ENCODE peak calls at places on chromosomes 7 and 10, in five cellular contexts. T is ascending aorta, F is H4, X is hepatic stellate cell, V is amniotic stem cell. Z is an unnamed sample.

GRCh38 chr10:94524146-94524545 is 21.4 kb upstream of the HELLS start:
- DNase-seq in T (no peak), V (no peak), F (peak), X (no peak), Z (peak)

GRCh38 chr7:84677386-84677785 is 482.8 kb upstream of the SEMA3A start:
- DNase-seq in F (no peak), V (no peak), X (no peak), T (no peak), Z (no peak)

GRCh38 chr7:90726623-90727022 is 130.5 kb downstream of the CDK14 start:
- DNase-seq in T (no peak), F (peak), X (no peak), V (no peak), Z (peak)

GRCh38 chr10:93186631-93187030 is 112.9 kb downstream of the CYP26A1 start:
- DNase-seq in F (peak), T (no peak), X (no peak), V (no peak), Z (no peak)

GRCh38 chr10:52617346-52617745 is 155.2 kb downstream of the MBL2 start:
- DNase-seq in V (no peak), F (no peak), X (no peak), T (no peak), Z (no peak)

GRCh38 chr7:149285581-149285975 is 23.6 kb downstream of the ZNF783 start:
- DNase-seq in F (no peak), T (no peak), X (peak), V (no peak), Z (no peak)

GRCh38 chr10:78619244-78619851 is 449.4 kb upstream of the ZMIZ1 start:
- DNase-seq in X (no peak), V (no peak), T (peak), F (no peak), Z (no peak)

GRCh38 chr10:122222638-122223037 is 48.5 kb upstream of the BTBD16 start:
- DNase-seq in T (no peak), X (no peak), F (no peak), V (no peak), Z (no peak)

GRCh38 chr10:31700222-31700621 is 228.4 kb downstream of the ARHGAP12 start:
- DNase-seq in T (no peak), X (no peak), F (no peak), V (no peak), Z (no peak)

GRCh38 chr10:3278771-3279170 is 106.2 kb upstream of the PITRM1 start:
- DNase-seq in F (no peak), V (no peak), X (no peak), T (no peak), Z (no peak)

GRCh38 chr10:73263948-73264347 is 11.5 kb upstream of the MRPS16 start:
- DNase-seq in X (no peak), T (no peak), V (no peak), F (no peak), Z (peak)

GRCh38 chr7:48041665-48041995 is 6.3 kb downstream of the C7orf57 start:
- DNase-seq in V (peak), T (no peak), F (peak), X (peak), Z (peak)

GRCh38 chr10:21166557-21167287 is 269.6 kb upstream of the NEBL start:
- DNase-seq in T (no peak), V (no peak), F (no peak), X (no peak), Z (no peak)

GRCh38 chr7:13879994-13880686 is 109.3 kb downstream of the ETV1 start:
- DNase-seq in T (no peak), X (peak), V (peak), F (peak), Z (peak)

GRCh38 chr10:110443239-110444008 is 54.3 kb upstream of the DUSP5 start:
- DNase-seq in X (no peak), V (no peak), F (no peak), T (peak), Z (no peak)

GRCh38 chr10:79144341-79145173 is 75.8 kb downstream of the ZMIZ1 start:
- DNase-seq in T (no peak), F (no peak), V (no peak), X (no peak), Z (no peak)

GRCh38 chr10:102546606-102547310 is 43.0 kb downstream of the SUFU start:
- DNase-seq in V (peak), X (no peak), F (no peak), T (no peak), Z (no peak)

GRCh38 chr7:36129048-36129534 is 24.0 kb upstream of the EEPD1 start:
- DNase-seq in T (no peak), V (no peak), F (peak), X (peak), Z (peak)

GRCh38 chr7:28126047-28127041 is 54.3 kb downstream of the JAZF1 start:
- DNase-seq in X (no peak), V (no peak), F (no peak), T (no peak), Z (no peak)

GRCh38 chr10:103291588-103291987 is 14.7 kb downstream of the INA start:
- DNase-seq in X (no peak), T (no peak), V (no peak), F (no peak), Z (no peak)

GRCh38 chr10:74877899-74878298 is 51.5 kb downstream of the KAT6B start:
- DNase-seq in T (no peak), F (no peak), X (no peak), V (no peak), Z (no peak)

GRCh38 chr7:157318015-157318706 is 18.6 kb upstream of the DNAJB6 start:
- DNase-seq in F (no peak), X (peak), V (no peak), T (no peak), Z (no peak)

Z was measured in A172.